ENCODE peak calls at places on chromosomes 4 and X, in nine cellular contexts. One of them, this sample, is unnamed.

GRCh38 chrX:8820910-8821527 is 19.8 kb upstream of the FAM9A start:
- DNase-seq in mucosa of descending colon: no peak
- DNase-seq in lower lobe of right lung: no peak
- DNase-seq in GM12865: no peak
- DNase-seq in heart left ventricle: no peak
- DNase-seq in astrocyte of the spinal cord: no peak
- DNase-seq in osteocyte: no peak
- DNase-seq in glutamatergic neuron: no peak
- DNase-seq in AG10803: peak
- DNase-seq in this sample: no peak

GRCh38 chr4:167111622-167112021 is 122.7 kb downstream of the SPOCK3 start:
- DNase-seq in mucosa of descending colon: no peak
- DNase-seq in lower lobe of right lung: no peak
- DNase-seq in GM12865: no peak
- DNase-seq in heart left ventricle: no peak
- DNase-seq in astrocyte of the spinal cord: no peak
- DNase-seq in osteocyte: no peak
- DNase-seq in glutamatergic neuron: no peak
- DNase-seq in AG10803: no peak
- DNase-seq in this sample: no peak

GRCh38 chrX:69150294-69150960 is 14.8 kb downstream of the PJA1 start:
- DNase-seq in mucosa of descending colon: no peak
- DNase-seq in lower lobe of right lung: no peak
- DNase-seq in GM12865: no peak
- DNase-seq in heart left ventricle: no peak
- DNase-seq in astrocyte of the spinal cord: no peak
- DNase-seq in osteocyte: peak
- DNase-seq in glutamatergic neuron: no peak
- DNase-seq in AG10803: no peak
- DNase-seq in this sample: no peak

GRCh38 chr4:88592600-88593448 is 544 bp downstream of the HERC3 start:
- DNase-seq in mucosa of descending colon: peak
- DNase-seq in lower lobe of right lung: peak
- DNase-seq in GM12865: peak
- DNase-seq in heart left ventricle: peak
- DNase-seq in astrocyte of the spinal cord: peak
- DNase-seq in osteocyte: peak
- DNase-seq in glutamatergic neuron: peak
- DNase-seq in AG10803: peak
- DNase-seq in this sample: peak

GRCh38 chr4:177737387-177737965 is 295.2 kb upstream of the AGA start:
- DNase-seq in mucosa of descending colon: no peak
- DNase-seq in lower lobe of right lung: no peak
- DNase-seq in GM12865: no peak
- DNase-seq in heart left ventricle: no peak
- DNase-seq in astrocyte of the spinal cord: peak
- DNase-seq in osteocyte: no peak
- DNase-seq in glutamatergic neuron: no peak
- DNase-seq in AG10803: no peak
- DNase-seq in this sample: no peak

GRCh38 chrX:46957299-46957698 is 45.1 kb downstream of the JADE3 start:
- DNase-seq in mucosa of descending colon: no peak
- DNase-seq in lower lobe of right lung: no peak
- DNase-seq in GM12865: no peak
- DNase-seq in heart left ventricle: no peak
- DNase-seq in astrocyte of the spinal cord: no peak
- DNase-seq in osteocyte: no peak
- DNase-seq in glutamatergic neuron: no peak
- DNase-seq in AG10803: no peak
- DNase-seq in this sample: no peak

GRCh38 chr4:165715211-165715610 is 157.8 kb upstream of the TLL1 start:
- DNase-seq in mucosa of descending colon: no peak
- DNase-seq in lower lobe of right lung: no peak
- DNase-seq in GM12865: no peak
- DNase-seq in heart left ventricle: no peak
- DNase-seq in astrocyte of the spinal cord: peak
- DNase-seq in osteocyte: no peak
- DNase-seq in glutamatergic neuron: no peak
- DNase-seq in AG10803: no peak
- DNase-seq in this sample: no peak

GRCh38 chrX:139639253-139639652 is 68.7 kb downstream of the MCF2 start:
- DNase-seq in mucosa of descending colon: no peak
- DNase-seq in lower lobe of right lung: no peak
- DNase-seq in GM12865: peak
- DNase-seq in heart left ventricle: no peak
- DNase-seq in astrocyte of the spinal cord: no peak
- DNase-seq in osteocyte: no peak
- DNase-seq in glutamatergic neuron: no peak
- DNase-seq in AG10803: no peak
- DNase-seq in this sample: no peak

GRCh38 chrX:33336783-33337182 is 125.4 kb upstream of the DMD start:
- DNase-seq in mucosa of descending colon: no peak
- DNase-seq in lower lobe of right lung: no peak
- DNase-seq in GM12865: peak
- DNase-seq in heart left ventricle: peak
- DNase-seq in astrocyte of the spinal cord: peak
- DNase-seq in osteocyte: no peak
- DNase-seq in glutamatergic neuron: no peak
- DNase-seq in AG10803: no peak
- DNase-seq in this sample: no peak

GRCh38 chrX:49175435-49175834 is 3.7 kb downstream of the PLP2 start:
- DNase-seq in mucosa of descending colon: no peak
- DNase-seq in lower lobe of right lung: no peak
- DNase-seq in GM12865: no peak
- DNase-seq in heart left ventricle: no peak
- DNase-seq in astrocyte of the spinal cord: no peak
- DNase-seq in osteocyte: no peak
- DNase-seq in glutamatergic neuron: no peak
- DNase-seq in AG10803: no peak
- DNase-seq in this sample: no peak

GRCh38 chr4:2259036-2259540 is 2.8 kb downstream of the MXD4 start:
- DNase-seq in mucosa of descending colon: peak
- DNase-seq in lower lobe of right lung: peak
- DNase-seq in GM12865: no peak
- DNase-seq in heart left ventricle: peak
- DNase-seq in astrocyte of the spinal cord: no peak
- DNase-seq in osteocyte: no peak
- DNase-seq in glutamatergic neuron: peak
- DNase-seq in AG10803: no peak
- DNase-seq in this sample: no peak

GRCh38 chr4:37822220-37822619 is 4.3 kb upstream of the PGM2 start:
- DNase-seq in mucosa of descending colon: no peak
- DNase-seq in lower lobe of right lung: no peak
- DNase-seq in GM12865: no peak
- DNase-seq in heart left ventricle: no peak
- DNase-seq in astrocyte of the spinal cord: no peak
- DNase-seq in osteocyte: no peak
- DNase-seq in glutamatergic neuron: no peak
- DNase-seq in AG10803: peak
- DNase-seq in this sample: no peak

GRCh38 chr4:108311313-108311712 is 142.6 kb upstream of the LEF1 start:
- DNase-seq in mucosa of descending colon: no peak
- DNase-seq in lower lobe of right lung: no peak
- DNase-seq in GM12865: no peak
- DNase-seq in heart left ventricle: no peak
- DNase-seq in astrocyte of the spinal cord: no peak
- DNase-seq in osteocyte: no peak
- DNase-seq in glutamatergic neuron: no peak
- DNase-seq in AG10803: no peak
- DNase-seq in this sample: no peak

GRCh38 chr4:1150875-1151274 is 21.5 kb downstream of the SPON2 start:
- DNase-seq in mucosa of descending colon: no peak
- DNase-seq in lower lobe of right lung: no peak
- DNase-seq in GM12865: no peak
- DNase-seq in heart left ventricle: no peak
- DNase-seq in astrocyte of the spinal cord: no peak
- DNase-seq in osteocyte: no peak
- DNase-seq in glutamatergic neuron: no peak
- DNase-seq in AG10803: no peak
- DNase-seq in this sample: no peak

GRCh38 chr4:76090241-76090691 is 15.8 kb downstream of the ART3 start:
- DNase-seq in mucosa of descending colon: no peak
- DNase-seq in lower lobe of right lung: no peak
- DNase-seq in GM12865: peak
- DNase-seq in heart left ventricle: no peak
- DNase-seq in astrocyte of the spinal cord: peak
- DNase-seq in osteocyte: no peak
- DNase-seq in glutamatergic neuron: no peak
- DNase-seq in AG10803: peak
- DNase-seq in this sample: no peak

GRCh38 chrX:107542500-107542899 is 85.8 kb upstream of the PRPS1 start:
- DNase-seq in mucosa of descending colon: no peak
- DNase-seq in lower lobe of right lung: no peak
- DNase-seq in GM12865: peak
- DNase-seq in heart left ventricle: no peak
- DNase-seq in astrocyte of the spinal cord: peak
- DNase-seq in osteocyte: no peak
- DNase-seq in glutamatergic neuron: no peak
- DNase-seq in AG10803: peak
- DNase-seq in this sample: no peak

DNA sequence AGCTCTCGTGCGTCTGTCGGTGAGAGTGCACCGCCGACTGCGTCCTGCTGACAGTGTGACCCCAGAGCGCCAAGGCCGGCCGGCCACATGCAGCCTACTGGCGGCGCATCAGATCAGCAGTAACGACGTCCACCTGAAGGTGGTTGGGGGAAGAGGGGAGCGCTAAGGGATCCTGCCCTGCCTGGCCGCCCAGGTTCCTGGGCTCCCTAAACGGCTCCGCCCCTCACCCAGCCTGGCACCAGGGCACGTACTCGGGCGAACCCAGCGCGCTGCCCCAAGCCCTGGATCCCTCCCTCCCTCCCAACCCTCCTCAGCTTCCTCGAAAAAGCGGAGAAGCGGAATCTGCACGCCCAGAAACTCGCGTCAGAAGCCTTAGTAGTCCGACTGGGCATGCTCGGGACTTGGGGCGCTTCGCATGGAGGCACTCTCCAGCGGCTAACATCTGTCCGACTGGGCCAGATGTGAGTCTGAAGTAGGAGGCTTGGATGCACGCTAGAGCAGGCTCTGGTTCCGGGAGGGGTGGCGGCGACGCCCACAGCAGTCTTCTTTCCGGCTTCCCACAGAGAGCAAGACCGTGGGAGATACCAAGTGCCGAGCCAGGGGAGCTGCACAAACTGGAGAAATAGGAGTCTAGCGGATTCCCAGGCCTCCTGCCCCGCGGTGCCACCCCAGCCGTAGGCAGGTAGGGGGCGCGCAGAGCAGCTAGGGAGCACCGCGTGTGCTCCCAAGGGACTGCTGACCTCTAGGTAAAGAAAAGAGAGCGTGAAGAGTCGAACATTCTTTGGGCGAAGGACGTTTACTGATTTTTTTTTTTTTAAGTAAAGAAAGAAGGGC is 114.4 kb upstream of the TEX13C start:
- DNase-seq in mucosa of descending colon: peak
- DNase-seq in lower lobe of right lung: peak
- DNase-seq in GM12865: peak
- DNase-seq in heart left ventricle: peak
- DNase-seq in astrocyte of the spinal cord: peak
- DNase-seq in osteocyte: no peak
- DNase-seq in glutamatergic neuron: peak
- DNase-seq in AG10803: peak
- DNase-seq in this sample: no peak
- TF ChIP-seq CTCF in mucosa of descending colon: no peak
- TF ChIP-seq CTCF in lower lobe of right lung: no peak
- TF ChIP-seq CTCF in GM12865: peak
- TF ChIP-seq CTCF in heart left ventricle: no peak
- TF ChIP-seq CTCF in astrocyte of the spinal cord: peak
- TF ChIP-seq CTCF in osteocyte: peak
- TF ChIP-seq CTCF in glutamatergic neuron: peak
- TF ChIP-seq CTCF in AG10803: no peak
- TF ChIP-seq CTCF in this sample: peak

DNA sequence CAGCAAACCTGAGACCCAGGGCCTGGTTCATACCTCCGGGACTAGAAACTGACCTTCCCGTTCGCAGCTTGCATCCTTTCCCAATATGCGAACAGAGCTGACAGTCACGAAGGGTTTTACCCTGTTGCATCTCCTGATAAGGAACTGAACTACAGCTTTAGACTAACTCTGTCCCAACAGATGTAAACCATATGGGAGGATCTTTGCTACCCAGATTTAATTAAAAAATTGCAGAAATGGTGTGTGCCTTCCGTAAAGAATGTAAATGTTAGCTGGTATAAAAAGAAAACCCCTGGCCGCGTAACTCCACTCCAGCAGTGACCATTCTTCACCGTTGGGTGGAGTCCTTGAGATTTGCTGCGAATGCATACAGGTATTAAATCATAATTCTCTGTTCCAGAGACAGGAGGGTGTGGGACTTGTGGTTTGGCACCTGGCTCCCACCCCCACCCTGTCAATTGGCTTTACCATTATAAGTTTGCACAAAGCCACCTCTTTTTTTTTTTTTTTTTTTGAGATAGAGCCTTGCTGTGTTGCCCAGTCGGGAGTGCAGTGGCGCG is 40.6 kb upstream of the SORCS2 start:
- DNase-seq in mucosa of descending colon: no peak
- DNase-seq in lower lobe of right lung: peak
- DNase-seq in GM12865: no peak
- DNase-seq in heart left ventricle: no peak
- DNase-seq in astrocyte of the spinal cord: no peak
- DNase-seq in osteocyte: no peak
- DNase-seq in glutamatergic neuron: no peak
- DNase-seq in AG10803: no peak
- DNase-seq in this sample: no peak
- TF ChIP-seq CTCF in mucosa of descending colon: peak
- TF ChIP-seq CTCF in lower lobe of right lung: no peak
- TF ChIP-seq CTCF in GM12865: no peak
- TF ChIP-seq CTCF in heart left ventricle: no peak
- TF ChIP-seq CTCF in astrocyte of the spinal cord: no peak
- TF ChIP-seq CTCF in osteocyte: peak
- TF ChIP-seq CTCF in glutamatergic neuron: no peak
- TF ChIP-seq CTCF in AG10803: peak
- TF ChIP-seq CTCF in this sample: no peak

GRCh38 chr4:152967942-152968341 is 31.8 kb downstream of the FHDC1 start:
- DNase-seq in mucosa of descending colon: no peak
- DNase-seq in lower lobe of right lung: no peak
- DNase-seq in GM12865: no peak
- DNase-seq in heart left ventricle: no peak
- DNase-seq in astrocyte of the spinal cord: no peak
- DNase-seq in osteocyte: no peak
- DNase-seq in glutamatergic neuron: no peak
- DNase-seq in AG10803: no peak
- DNase-seq in this sample: no peak
- TF ChIP-seq CTCF in mucosa of descending colon: no peak
- TF ChIP-seq CTCF in lower lobe of right lung: no peak
- TF ChIP-seq CTCF in GM12865: no peak
- TF ChIP-seq CTCF in heart left ventricle: no peak
- TF ChIP-seq CTCF in astrocyte of the spinal cord: no peak
- TF ChIP-seq CTCF in osteocyte: no peak
- TF ChIP-seq CTCF in glutamatergic neuron: no peak
- TF ChIP-seq CTCF in AG10803: no peak
- TF ChIP-seq CTCF in this sample: no peak

DNA sequence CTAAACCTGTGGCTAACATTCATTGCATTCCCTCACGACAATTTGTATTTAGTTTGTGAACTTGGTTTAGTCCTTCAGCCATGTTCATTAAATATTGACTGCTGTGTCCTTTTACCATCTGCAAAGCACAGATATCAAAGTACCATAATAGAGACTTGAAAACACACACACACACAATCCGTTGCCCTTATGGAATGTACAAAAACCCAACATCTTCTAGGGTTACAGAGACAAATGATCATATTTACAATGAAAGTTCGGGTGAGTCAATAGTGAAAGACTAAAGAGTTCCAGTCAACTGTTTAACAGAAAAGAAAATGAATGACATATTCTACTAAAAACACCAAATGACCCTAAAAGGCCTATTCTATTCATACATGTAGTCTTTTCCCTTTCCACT is 50.8 kb upstream of the TXK start:
- DNase-seq in mucosa of descending colon: no peak
- DNase-seq in lower lobe of right lung: no peak
- DNase-seq in GM12865: no peak
- DNase-seq in heart left ventricle: no peak
- DNase-seq in astrocyte of the spinal cord: peak
- DNase-seq in osteocyte: no peak
- DNase-seq in glutamatergic neuron: no peak
- DNase-seq in AG10803: no peak
- DNase-seq in this sample: peak
- TF ChIP-seq CTCF in mucosa of descending colon: no peak
- TF ChIP-seq CTCF in lower lobe of right lung: no peak
- TF ChIP-seq CTCF in GM12865: no peak
- TF ChIP-seq CTCF in heart left ventricle: no peak
- TF ChIP-seq CTCF in astrocyte of the spinal cord: no peak
- TF ChIP-seq CTCF in osteocyte: no peak
- TF ChIP-seq CTCF in glutamatergic neuron: no peak
- TF ChIP-seq CTCF in AG10803: no peak
- TF ChIP-seq CTCF in this sample: no peak

This sample was measured in astrocyte of the cerebellum.